ENCODE peak calls at places on chromosomes 3 and 15, in nine cellular contexts. H is progenitor cell of endocrine pancreas, W is neural progenitor cell, A is heart left ventricle, U is body of pancreas, P is PC-9, R is AG04449, C is GM13977, D is heart right ventricle. G is an unnamed sample.

GRCh38 chr15:63465104-63465503 is 39.3 kb upstream of the USP3 start:
- DNase-seq in H (no peak), W (no peak), A (no peak), U (no peak), P (no peak), R (no peak), C (no peak), D (no peak), G (no peak)

GRCh38 chr3:30680789-30681188 is 74.4 kb downstream of the TGFBR2 start:
- DNase-seq in H (no peak), W (peak), A (peak), U (no peak), P (no peak), R (no peak), C (no peak), D (peak), G (no peak)

GRCh38 chr3:114128826-114129225 is 50.0 kb downstream of the DRD3 start:
- DNase-seq in H (no peak), W (no peak), A (no peak), U (no peak), P (no peak), R (no peak), C (no peak), D (no peak), G (no peak)

GRCh38 chr3:99761415-99761981 is 56.2 kb upstream of the CMSS1 start:
- DNase-seq in H (no peak), W (no peak), A (no peak), U (no peak), P (no peak), R (no peak), C (no peak), D (no peak), G (no peak)

GRCh38 chr3:30826381-30827061 is 67.9 kb downstream of the GADL1 start:
- DNase-seq in H (no peak), W (no peak), A (no peak), U (no peak), P (no peak), R (no peak), C (no peak), D (peak), G (no peak)

GRCh38 chr3:71579934-71580318 is 3.6 kb downstream of the FOXP1 start:
- DNase-seq in H (no peak), W (peak), A (no peak), U (peak), P (peak), R (no peak), C (no peak), D (no peak), G (no peak)

GRCh38 chr15:36511594-36511993 is 67.8 kb upstream of the CDIN1 start:
- DNase-seq in H (no peak), W (no peak), A (no peak), U (no peak), P (no peak), R (no peak), C (no peak), D (no peak), G (no peak)

GRCh38 chr15:79093352-79093935 is 2.9 kb upstream of the RASGRF1 start:
- DNase-seq in H (no peak), W (no peak), A (no peak), U (no peak), P (no peak), R (no peak), C (no peak), D (no peak), G (no peak)

GRCh38 chr3:41450416-41451231 is 251.3 kb downstream of the CTNNB1 start:
- DNase-seq in H (no peak), W (peak), A (no peak), U (peak), P (no peak), R (no peak), C (no peak), D (no peak), G (no peak)

GRCh38 chr3:12966847-12967750 is 106.1 kb downstream of the IQSEC1 start:
- DNase-seq in H (peak), W (no peak), A (no peak), U (no peak), P (no peak), R (no peak), C (no peak), D (no peak), G (peak)

GRCh38 chr3:99384596-99384995 is 253.8 kb upstream of the COL8A1 start:
- DNase-seq in H (no peak), W (no peak), A (no peak), U (no peak), P (no peak), R (no peak), C (no peak), D (no peak), G (no peak)

GRCh38 chr15:101329867-101330380 is 34.9 kb upstream of the SNRPA1 start:
- DNase-seq in H (no peak), W (no peak), A (no peak), U (no peak), P (no peak), R (no peak), C (no peak), D (no peak), G (no peak)

GRCh38 chr15:28915041-28915810 is 29.5 kb downstream of the APBA2 start:
- DNase-seq in H (no peak), W (no peak), A (no peak), U (no peak), P (no peak), R (no peak), C (no peak), D (no peak), G (no peak)

GRCh38 chr3:180063783-180064182 is 27.0 kb upstream of the PEX5L start:
- DNase-seq in H (no peak), W (no peak), A (no peak), U (no peak), P (no peak), R (no peak), C (no peak), D (no peak), G (no peak)

GRCh38 chr3:164155386-164155785 is 922.9 kb downstream of the SI start:
- DNase-seq in H (no peak), W (no peak), A (no peak), U (no peak), P (no peak), R (no peak), C (no peak), D (no peak), G (no peak)

GRCh38 chr3:193962986-193963683 is 172.8 kb upstream of the HES1 start:
- DNase-seq in H (no peak), W (no peak), A (no peak), U (no peak), P (no peak), R (no peak), C (no peak), D (no peak), G (no peak)

GRCh38 chr3:195165790-195166189 is 105.2 kb downstream of the XXYLT1 start:
- DNase-seq in H (no peak), W (no peak), A (no peak), U (no peak), P (no peak), R (no peak), C (no peak), D (no peak), G (no peak)

GRCh38 chr3:86991840-86992430 is 986 bp upstream of the VGLL3 start:
- DNase-seq in H (no peak), W (no peak), A (no peak), U (no peak), P (no peak), R (no peak), C (no peak), D (no peak), G (no peak)

GRCh38 chr3:64539451-64540196 is 148.2 kb downstream of the ADAMTS9 start:
- DNase-seq in H (no peak), W (no peak), A (peak), U (no peak), P (no peak), R (peak), C (no peak), D (peak), G (no peak)

GRCh38 chr15:39535466-39535865 is 45.4 kb upstream of the THBS1 start:
- DNase-seq in H (no peak), W (no peak), A (no peak), U (no peak), P (no peak), R (no peak), C (no peak), D (no peak), G (no peak)

GRCh38 chr15:101121511-101122090 is 130.2 kb downstream of the CHSY1 start:
- DNase-seq in H (peak), W (peak), A (peak), U (peak), P (peak), R (no peak), C (peak), D (peak), G (peak)

GRCh38 chr15:75712668-75713337 is at the start of gene CSPG4:
- DNase-seq in H (no peak), W (peak), A (peak), U (no peak), P (no peak), R (no peak), C (no peak), D (peak), G (no peak)

GRCh38 chr3:42394579-42395288 is 15.7 kb downstream of the LYZL4 start:
- DNase-seq in H (no peak), W (no peak), A (no peak), U (no peak), P (no peak), R (no peak), C (no peak), D (no peak), G (no peak)

GRCh38 chr3:183812746-183813445 is 12.5 kb downstream of the MAP6D1 start:
- DNase-seq in H (no peak), W (no peak), A (no peak), U (no peak), P (no peak), R (no peak), C (no peak), D (no peak), G (no peak)

GRCh38 chr3:71463622-71464021 is 119.9 kb downstream of the FOXP1 start:
- DNase-seq in H (no peak), W (no peak), A (no peak), U (no peak), P (no peak), R (no peak), C (no peak), D (no peak), G (no peak)

GRCh38 chr15:65101418-65101890 is 13.5 kb downstream of the UBAP1L start:
- DNase-seq in H (peak), W (peak), A (peak), U (peak), P (peak), R (no peak), C (peak), D (peak), G (peak)

GRCh38 chr3:111848246-111848645 is 10.8 kb upstream of the PHLDB2 start:
- DNase-seq in H (no peak), W (no peak), A (no peak), U (no peak), P (no peak), R (no peak), C (no peak), D (no peak), G (no peak)

GRCh38 chr3:175398676-175399075 is 539.5 kb downstream of the NAALADL2 start:
- DNase-seq in H (no peak), W (no peak), A (no peak), U (no peak), P (no peak), R (no peak), C (no peak), D (no peak), G (no peak)

GRCh38 chr3:168213920-168214319 is 118.2 kb upstream of the GOLIM4 start:
- DNase-seq in H (no peak), W (no peak), A (no peak), U (no peak), P (no peak), R (no peak), C (peak), D (no peak), G (peak)

GRCh38 chr15:52069559-52069958 is 43.0 kb downstream of the BCL2L10 start:
- DNase-seq in H (no peak), W (no peak), A (no peak), U (peak), P (no peak), R (no peak), C (no peak), D (no peak), G (no peak)

GRCh38 chr15:39957481-39957880 is 23.6 kb downstream of the EIF2AK4 start:
- DNase-seq in H (no peak), W (no peak), A (no peak), U (no peak), P (no peak), R (no peak), C (no peak), D (no peak), G (no peak)

GRCh38 chr3:69710153-69710977 is 28.9 kb upstream of the MITF start:
- DNase-seq in H (no peak), W (no peak), A (no peak), U (no peak), P (no peak), R (peak), C (no peak), D (no peak), G (no peak)

GRCh38 chr3:188389711-188390346 is 235.9 kb downstream of the LPP start:
- DNase-seq in H (no peak), W (no peak), A (peak), U (peak), P (no peak), R (no peak), C (peak), D (peak), G (peak)

GRCh38 chr15:77851086-77851485 is 218.4 kb upstream of the LINGO1 start:
- DNase-seq in H (no peak), W (no peak), A (no peak), U (no peak), P (no peak), R (no peak), C (no peak), D (no peak), G (no peak)

DNA sequence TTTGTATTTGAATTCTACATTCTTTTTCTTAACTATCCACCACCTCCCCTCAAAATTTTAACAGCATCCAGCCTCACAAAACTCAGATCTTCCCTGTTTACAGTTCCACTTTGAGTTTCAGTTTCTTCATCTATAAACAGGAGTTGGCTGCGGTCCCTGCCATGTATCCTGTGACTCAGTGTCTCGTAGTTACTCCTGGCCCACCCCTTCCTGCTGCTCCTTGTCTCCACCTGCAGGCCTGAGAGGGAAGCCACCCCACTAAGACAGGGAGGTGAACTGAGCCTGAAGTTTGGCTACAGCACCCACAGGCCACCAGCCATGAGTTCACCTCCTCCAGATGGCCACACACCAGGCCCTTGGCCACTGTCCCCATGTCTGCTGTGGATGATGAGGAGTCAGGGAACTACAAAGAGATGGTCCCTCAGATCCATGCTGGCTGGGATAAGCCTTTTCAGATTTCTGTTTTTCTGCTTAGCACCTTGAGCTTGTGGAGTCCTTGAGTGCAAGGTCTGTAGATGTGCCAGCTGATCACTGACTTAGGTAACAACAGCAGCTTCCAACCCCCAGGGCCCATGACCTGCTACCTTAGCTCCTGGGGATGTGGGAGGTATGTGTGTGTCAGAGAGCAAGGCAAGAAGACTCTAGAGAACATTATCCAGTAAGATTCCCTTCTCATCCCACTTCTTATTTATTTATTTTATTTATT is 37.5 kb downstream of the CD86 start:
- DNase-seq in H (no peak), W (no peak), A (peak), U (no peak), P (no peak), R (no peak), C (no peak), D (peak), G (no peak)
- TF ChIP-seq CTCF in H (peak), W (peak), A (peak), U (peak), P (peak), R (peak), C (peak), D (peak), G (peak)

DNA sequence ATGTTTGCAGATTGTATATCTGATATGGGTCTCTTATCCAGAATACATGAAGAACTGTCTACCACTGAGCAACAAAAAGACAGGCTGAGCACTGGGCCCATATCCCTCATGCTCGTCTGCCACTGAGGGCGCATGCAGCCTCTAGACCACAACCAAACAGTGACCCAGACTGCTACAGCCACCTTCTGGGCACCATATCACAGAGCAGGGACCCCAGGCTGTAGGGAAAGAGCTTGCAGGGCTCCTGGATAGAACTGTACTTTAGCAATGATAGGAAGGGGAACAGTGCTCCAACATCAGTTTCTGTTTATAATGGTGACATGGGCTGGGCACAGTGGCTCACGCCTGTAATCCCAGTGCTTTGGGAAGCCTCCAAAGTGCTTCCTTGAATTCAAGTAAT is 40.2 kb upstream of the TMEM87A start:
- DNase-seq in H (no peak), W (peak), A (no peak), U (no peak), P (no peak), R (no peak), C (no peak), D (no peak), G (no peak)
- TF ChIP-seq CTCF in H (no peak), W (no peak), A (no peak), U (no peak), P (no peak), R (no peak), C (no peak), D (no peak), G (no peak)

DNA sequence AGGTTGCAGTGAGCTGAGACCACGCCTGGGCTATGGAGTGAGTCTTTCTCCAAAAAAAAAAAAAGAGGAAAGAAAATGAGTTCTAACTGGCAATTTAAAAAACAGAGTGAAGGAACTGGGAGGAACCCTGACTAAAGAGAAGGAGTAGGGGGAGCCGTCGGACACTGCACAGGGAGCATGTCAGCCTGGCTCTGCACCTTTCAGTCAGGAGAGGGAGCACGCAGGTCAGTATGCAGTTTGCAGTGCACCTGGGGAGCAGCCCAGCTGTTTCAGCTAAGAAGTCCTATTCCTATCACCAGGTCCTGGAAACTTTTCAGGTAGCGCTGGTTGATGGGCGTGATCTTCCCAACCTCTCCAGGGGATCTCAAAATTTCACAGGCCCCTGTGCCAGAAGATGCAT is 14.9 kb upstream of the ZXDC start:
- DNase-seq in H (no peak), W (peak), A (no peak), U (peak), P (no peak), R (no peak), C (no peak), D (no peak), G (no peak)
- TF ChIP-seq CTCF in H (peak), W (peak), A (no peak), U (no peak), P (no peak), R (no peak), C (peak), D (no peak), G (no peak)

DNA sequence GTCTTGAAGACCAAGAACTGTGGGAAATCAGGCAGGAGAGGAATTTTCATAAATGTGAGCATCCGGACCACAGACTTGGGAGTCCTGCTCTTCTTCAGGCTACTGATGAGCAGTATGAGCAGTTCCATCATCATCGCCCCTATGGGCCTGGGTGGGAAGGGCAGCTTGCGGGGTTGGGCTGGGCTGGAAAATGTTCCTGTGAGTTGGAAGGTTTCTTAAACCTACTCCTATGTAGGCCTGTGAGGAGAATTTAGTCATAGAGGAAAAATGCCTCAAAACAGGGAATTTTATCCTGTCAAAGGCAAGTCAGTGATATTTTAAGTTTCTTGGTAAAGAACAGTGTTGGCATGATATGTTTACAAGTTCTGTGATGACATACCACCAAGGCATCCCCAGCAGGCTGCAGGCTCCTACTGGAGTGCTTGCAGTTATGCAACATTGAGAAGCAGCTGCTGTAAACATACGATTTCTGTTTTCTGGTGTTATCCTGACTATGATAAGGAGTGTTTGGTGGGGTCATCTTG is 10.3 kb downstream of the MASP1 start:
- DNase-seq in H (no peak), W (no peak), A (no peak), U (no peak), P (no peak), R (peak), C (no peak), D (no peak), G (no peak)
- TF ChIP-seq CTCF in H (no peak), W (no peak), A (no peak), U (no peak), P (no peak), R (peak), C (no peak), D (no peak), G (no peak)

DNA sequence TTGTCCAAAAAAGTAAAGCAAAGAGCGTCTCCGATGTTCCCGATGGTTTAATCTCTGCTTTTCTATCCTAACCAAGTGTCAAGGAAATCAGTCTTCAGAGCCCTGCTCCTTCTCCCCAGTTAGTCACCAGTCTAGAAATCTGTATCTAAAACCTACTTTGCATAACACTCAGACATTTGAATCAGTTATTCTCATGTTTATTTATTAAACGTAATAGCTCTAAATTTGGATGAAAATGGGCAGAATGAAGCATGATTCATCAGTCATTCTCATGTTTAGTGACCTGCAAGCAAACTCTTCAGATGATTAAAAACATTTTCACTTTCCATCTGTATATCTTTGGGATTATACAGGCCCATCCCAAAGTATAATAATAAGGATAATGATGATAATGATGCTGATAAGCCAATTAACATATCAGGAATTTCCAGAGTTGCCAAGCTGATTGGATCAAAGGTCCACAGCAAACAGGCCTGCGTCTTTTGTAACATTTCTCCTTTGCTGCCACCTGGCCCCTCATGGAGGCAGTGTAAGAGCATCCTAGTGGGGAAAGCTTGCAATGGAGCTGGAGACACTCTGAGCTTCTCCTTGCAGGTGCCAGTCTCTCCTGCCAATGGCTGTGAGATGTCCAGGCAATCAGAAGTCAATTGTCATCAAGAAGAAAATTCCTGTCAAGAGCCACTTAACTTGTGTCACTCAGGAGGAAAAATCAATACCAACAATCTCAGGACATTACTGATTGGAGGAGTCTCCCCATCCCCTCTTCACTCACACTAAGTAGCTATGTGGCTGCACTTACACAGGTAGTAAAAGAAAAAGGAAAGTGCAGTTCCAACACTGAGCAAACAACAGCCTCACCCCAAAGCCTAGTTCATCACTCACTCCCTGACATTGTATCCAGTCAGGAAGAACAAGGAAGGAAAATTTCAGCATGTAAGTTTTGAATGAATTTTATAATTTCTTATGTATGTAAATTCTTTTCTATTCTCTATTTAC is 273.7 kb downstream of the IGSF11 start:
- DNase-seq in H (no peak), W (peak), A (no peak), U (no peak), P (no peak), R (no peak), C (peak), D (no peak), G (peak)
- TF ChIP-seq CTCF in H (peak), W (peak), A (no peak), U (no peak), P (no peak), R (no peak), C (peak), D (no peak), G (peak)

G was measured in GM10248.